ENCODE peak calls at places on chromosomes 6 and 20, in eight cellular contexts. R, B, J, D, W, X, U and Y are unnamed samples.

GRCh38 chr6:1949533-1949932 is 295.9 kb downstream of the GMDS start:
- DNase-seq in R (no peak), B (no peak), J (no peak), D (no peak), W (no peak), X (no peak), U (no peak), Y (no peak)

GRCh38 chr20:25294459-25295385 is 46.8 kb downstream of the PYGB start:
- DNase-seq in R (peak; percentile 45), B (no peak), J (no peak), D (no peak), W (peak; percentile 79), X (peak; percentile 44), U (peak; percentile 85), Y (peak; percentile 47)

GRCh38 chr6:43407296-43407695 is 20.0 kb upstream of the ABCC10 start:
- DNase-seq in R (no peak), B (no peak), J (no peak), D (no peak), W (no peak), X (no peak), U (no peak), Y (no peak)

GRCh38 chr6:52517502-52518278 is 59.2 kb downstream of the TRAM2 start:
- DNase-seq in R (peak; percentile 84), B (no peak), J (peak; percentile 55), D (peak; percentile 96), W (no peak), X (peak; percentile 73), U (peak; percentile 49), Y (peak; percentile 94)

GRCh38 chr6:10559492-10560150 is 38.5 kb downstream of the GCNT2 start:
- DNase-seq in R (no peak), B (no peak), J (no peak), D (no peak), W (no peak), X (no peak), U (peak; percentile 15), Y (no peak)

GRCh38 chr20:59141818-59142581 is 21.6 kb upstream of the ZNF831 start:
- DNase-seq in R (no peak), B (no peak), J (no peak), D (no peak), W (peak; percentile 58), X (no peak), U (peak; percentile 72), Y (no peak)

GRCh38 chr20:17971571-17972013 is 2.8 kb downstream of the MGME1 start:
- DNase-seq in R (no peak), B (no peak), J (no peak), D (no peak), W (peak; percentile 48), X (no peak), U (peak; percentile 59), Y (no peak)

GRCh38 chr6:3749390-3749978 is 2.0 kb downstream of the PXDC1 start:
- DNase-seq in R (peak; percentile 58), B (no peak), J (no peak), D (no peak), W (no peak), X (peak; percentile 90), U (no peak), Y (no peak)

GRCh38 chr6:148251286-148251685 is 91.4 kb upstream of the SASH1 start:
- DNase-seq in R (no peak), B (no peak), J (no peak), D (no peak), W (peak; percentile 38), X (no peak), U (peak; percentile 35), Y (no peak)

GRCh38 chr6:9745476-9745875 is 669.4 kb downstream of the TFAP2A start:
- DNase-seq in R (no peak), B (no peak), J (no peak), D (no peak), W (no peak), X (no peak), U (no peak), Y (no peak)

GRCh38 chr20:50438986-50439407 is 71.2 kb upstream of the PTPN1 start:
- DNase-seq in R (no peak), B (no peak), J (no peak), D (no peak), W (no peak), X (no peak), U (no peak), Y (no peak)

DNA sequence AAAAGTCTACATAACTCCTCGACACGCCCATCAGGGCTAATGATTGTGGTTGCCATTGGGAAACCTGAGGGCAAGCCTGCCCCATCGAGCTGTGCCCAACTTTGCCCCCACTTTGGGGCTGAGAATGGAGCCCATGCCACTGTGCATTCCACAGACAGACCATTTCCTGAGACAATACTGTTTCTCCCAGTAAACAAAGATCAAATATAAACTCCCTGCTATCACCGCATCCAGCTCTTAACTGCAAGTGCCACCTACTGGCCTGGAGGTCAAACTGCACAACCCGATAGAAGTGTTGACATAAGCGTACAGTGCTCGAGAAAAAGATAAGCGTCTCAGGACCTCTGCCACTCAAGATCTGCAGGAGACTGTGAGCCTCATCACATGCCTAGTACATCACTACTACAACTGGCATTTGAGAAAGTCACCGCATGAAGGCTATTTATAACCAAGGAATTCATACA is 4.7 kb upstream of the DEFB126 start:
- DNase-seq in R (no peak), B (no peak), J (no peak), D (no peak), W (no peak), X (no peak), U (no peak), Y (no peak)
- TF ChIP-seq CTCF in R (no peak), B (peak; percentile 41), J (no peak), D (no peak), W (no peak), X (no peak), U (peak; percentile 33), Y (no peak)

GRCh38 chr6:142945446-142946180 is 637 bp upstream of the HIVEP2 start:
- DNase-seq in R (no peak), B (no peak), J (peak; percentile 24), D (no peak), W (peak; percentile 81), X (peak; percentile 49), U (peak; percentile 65), Y (peak; percentile 66)

GRCh38 chr6:142947702-142948480 is 2.9 kb upstream of the HIVEP2 start:
- DNase-seq in R (no peak), B (no peak), J (no peak), D (no peak), W (no peak), X (no peak), U (no peak), Y (no peak)

GRCh38 chr6:142946924-142947701 is 2.1 kb upstream of the HIVEP2 start:
- DNase-seq in R (peak; percentile 87), B (no peak), J (peak; percentile 68), D (peak; percentile 92), W (peak; percentile 71), X (peak; percentile 83), U (peak; percentile 73), Y (peak; percentile 73)

GRCh38 chr6:142945071-142945445 is at the start of gene HIVEP2:
- DNase-seq in R (peak; percentile 90), B (no peak), J (peak; percentile 78), D (peak; percentile 96), W (peak; percentile 93), X (peak; percentile 88), U (peak; percentile 92), Y (peak; percentile 85)

DNA sequence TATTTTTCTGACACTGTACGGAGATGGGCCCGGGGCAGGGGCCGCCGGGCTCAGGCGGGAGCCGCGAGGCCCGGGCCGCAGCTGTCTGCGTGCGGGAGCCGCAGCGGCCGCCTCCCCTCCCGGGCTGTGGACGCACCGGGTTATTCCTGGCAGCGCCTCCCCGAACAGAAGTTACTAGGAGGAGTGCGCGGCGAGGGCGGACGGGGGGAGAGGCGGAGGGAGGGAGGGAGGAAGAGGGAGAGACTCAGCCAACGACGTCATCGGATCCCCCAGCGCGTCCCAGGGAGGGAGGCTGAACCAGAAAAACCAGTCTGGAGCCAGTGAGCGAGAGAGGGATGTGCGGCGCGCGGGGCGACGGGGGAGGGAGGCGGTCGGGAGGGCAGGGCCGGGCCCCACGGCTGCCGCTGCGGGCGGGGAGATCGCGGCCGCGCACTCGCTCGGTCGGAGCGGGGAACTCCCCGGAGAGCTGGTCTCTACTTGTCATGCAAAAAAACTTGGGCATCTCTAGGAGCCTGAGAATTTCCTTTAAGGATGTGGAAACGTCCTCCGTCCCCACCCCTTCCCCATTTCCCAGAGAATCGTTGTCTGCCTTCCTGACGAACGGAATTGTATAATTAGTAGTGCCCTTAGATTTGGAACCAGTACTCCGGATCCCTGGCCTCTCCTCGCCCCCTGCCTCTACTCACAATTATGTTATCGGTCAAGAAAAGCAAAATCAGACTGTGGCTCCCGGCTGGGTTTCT is 1.4 kb upstream of the HIVEP2 start:
- DNase-seq in R (peak; percentile 97), B (no peak), J (peak; percentile 93), D (peak; percentile 100), W (peak; percentile 97), X (peak; percentile 96), U (peak; percentile 91), Y (peak; percentile 99)
- H3K27ac ChIP-seq in R (peak overlapping the region; percentile 99), B (peak overlapping the region; percentile 98), J (peak overlapping the region; percentile 95), D (peak overlapping the region; percentile 99), W (peak overlapping the region; percentile 100), X (peak overlapping the region; percentile 100), U (no peak overlapping the region), Y (peak overlapping the region; percentile 95)

DNA sequence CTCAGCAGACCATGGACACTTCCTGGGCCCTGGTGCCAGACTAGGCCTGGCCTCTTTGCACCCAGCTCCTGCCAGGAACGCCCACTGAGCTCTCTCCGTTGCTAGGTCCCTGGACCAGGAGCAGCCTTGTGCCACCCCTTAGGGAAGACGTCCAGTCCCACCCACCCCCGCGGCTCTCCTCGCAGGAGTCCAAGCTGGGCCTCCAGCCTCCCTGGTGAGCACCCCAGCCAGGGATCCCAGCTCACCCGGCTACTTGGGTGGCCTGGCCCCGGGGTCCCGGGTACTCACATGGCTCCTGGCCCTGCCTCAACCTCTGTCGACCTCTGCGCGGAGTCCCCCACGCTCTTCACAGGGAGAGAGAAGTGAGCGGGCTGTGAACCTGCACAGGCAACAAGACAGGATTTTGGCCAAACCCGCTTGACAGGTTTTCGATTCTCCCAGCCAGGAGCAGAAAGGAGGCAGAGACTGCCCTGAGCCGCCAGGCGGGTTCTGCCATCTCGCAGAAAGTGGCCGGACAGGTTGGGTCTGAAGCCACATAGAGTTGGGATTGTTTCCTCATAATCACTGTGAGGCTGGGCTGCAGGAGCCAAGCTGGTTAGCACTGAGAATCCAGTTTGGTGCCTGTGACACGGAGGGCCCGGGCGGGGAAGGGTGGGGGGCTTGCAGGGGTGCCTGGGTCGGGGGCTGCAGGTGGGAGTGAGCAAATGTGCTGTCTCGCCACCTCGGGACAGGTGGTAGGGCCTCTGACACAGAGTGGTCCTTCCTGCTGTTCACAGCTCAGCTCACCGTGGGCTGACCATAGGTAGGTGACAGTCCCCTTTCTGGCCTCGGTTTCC is at the start of gene RBBP8NL:
- DNase-seq in R (peak; percentile 95), B (no peak), J (no peak), D (no peak), W (no peak), X (peak; percentile 97), U (no peak), Y (no peak)
- H3K4me1 ChIP-seq in R (peaks cover 10% of the 10 kb centered on the region), B (no peaks in the 10 kb centered on the region), J (no peaks in the 10 kb centered on the region), D (no peaks in the 10 kb centered on the region), W (peaks cover 16% of the 10 kb centered on the region), X (peaks cover 62% of the 10 kb centered on the region), U (peaks cover 14% of the 10 kb centered on the region), Y (no peaks in the 10 kb centered on the region)

DNA sequence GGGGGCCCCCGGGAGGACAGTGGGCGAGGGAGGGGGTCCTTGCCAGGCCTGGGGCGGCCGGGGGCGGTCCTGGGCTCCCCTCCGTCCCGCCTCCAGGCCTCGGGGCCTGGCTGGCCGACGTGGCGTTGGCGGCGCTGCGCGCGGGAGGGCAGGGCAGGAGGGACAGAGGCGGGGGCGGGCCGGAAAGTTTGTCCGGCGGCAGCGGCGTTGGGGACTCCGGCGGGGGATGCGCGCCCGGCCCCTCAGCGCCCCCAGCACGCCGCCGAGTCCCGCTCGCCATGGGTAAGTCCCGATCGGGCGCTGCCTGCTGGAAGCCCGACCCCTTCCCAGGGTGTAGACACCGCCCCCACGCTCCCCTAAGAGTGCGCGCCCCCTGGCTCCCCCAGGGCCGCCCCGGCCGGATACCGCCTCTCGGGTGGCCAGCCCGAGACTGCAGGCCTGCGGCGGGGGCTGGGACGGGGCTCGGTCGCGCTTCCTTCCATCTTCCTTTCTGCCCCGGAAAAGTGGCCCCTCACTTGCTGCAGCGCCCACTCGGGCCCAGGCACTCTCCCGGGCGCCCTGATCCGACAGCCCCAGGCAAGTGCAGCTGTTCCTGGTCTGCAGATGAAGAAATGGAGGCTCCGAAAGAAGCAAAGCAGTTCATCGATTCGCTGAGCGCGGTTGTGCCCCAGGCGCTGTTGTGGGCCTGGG is at the start of gene SLC2A10:
- DNase-seq in R (peak; percentile 62), B (no peak), J (peak; percentile 38), D (peak; percentile 85), W (peak; percentile 71), X (peak; percentile 73), U (peak; percentile 77), Y (peak; percentile 71)
- TF ChIP-seq CTCF in R (no peak), B (no peak), J (no peak), D (no peak), W (peak; percentile 14), X (no peak), U (no peak), Y (peak; percentile 23)